ENCODE peak calls at places on chromosomes 13 and 19, in ten cellular contexts. W is progenitor cell of endocrine pancreas; A is IMR-90; H is heart right ventricle; J is activated CD8-positive, alpha-beta T cell treated with anti-CD3 and anti-CD28 coated beads for 36 hours; E is tibial artery; F is Calu3; K is omental fat pad; L is PC-3; N is thoracic aorta. I is an unnamed sample.

GRCh38 chr13:94195715-94196114 is 283.8 kb downstream of the DCT start:
- DNase-seq in W (no peak), A (peak; percentile 96), H (no peak), J (no peak), E (no peak), F (no peak), K (no peak), L (peak; percentile 51), N (no peak), I (no peak)

GRCh38 chr13:78131811-78132210 is 213.2 kb upstream of the EDNRB start:
- DNase-seq in W (no peak), A (peak; percentile 14), H (no peak), J (no peak), E (no peak), F (no peak), K (no peak), L (peak; percentile 6), N (no peak), I (no peak)

GRCh38 chr19:4115050-4115817 is 8.7 kb downstream of the MAP2K2 start:
- DNase-seq in W (no peak), A (no peak), H (peak; percentile 58), J (peak; percentile 85), E (no peak), F (no peak), K (no peak), L (no peak), N (no peak), I (peak; percentile 35)

GRCh38 chr19:16542894-16543498 is 759 bp upstream of the CHERP start:
- DNase-seq in W (no peak), A (no peak), H (no peak), J (peak; percentile 37), E (no peak), F (no peak), K (no peak), L (no peak), N (no peak), I (no peak)

GRCh38 chr19:37506387-37507166 is at the start of gene ZNF793:
- DNase-seq in W (peak; percentile 74), A (peak; percentile 54), H (peak; percentile 84), J (peak; percentile 87), E (peak; percentile 68), F (no peak), K (peak; percentile 55), L (no peak), N (peak; percentile 45), I (peak; percentile 96)

GRCh38 chr19:4009990-4010807 is 2.7 kb downstream of the PIAS4 start:
- DNase-seq in W (no peak), A (peak; percentile 46), H (no peak), J (no peak), E (no peak), F (no peak), K (no peak), L (no peak), N (no peak), I (peak; percentile 56)

GRCh38 chr13:40316301-40316700 is 350.1 kb downstream of the FOXO1 start:
- DNase-seq in W (no peak), A (no peak), H (no peak), J (peak; percentile 41), E (no peak), F (no peak), K (no peak), L (no peak), N (no peak), I (no peak)

GRCh38 chr13:32029684-32030083 is 1.9 kb upstream of the FRY start:
- DNase-seq in W (no peak), A (no peak), H (no peak), J (no peak), E (no peak), F (no peak), K (no peak), L (no peak), N (no peak), I (no peak)

GRCh38 chr13:72891423-72891822 is 109.5 kb downstream of the PIBF1 start:
- DNase-seq in W (no peak), A (no peak), H (no peak), J (no peak), E (no peak), F (no peak), K (no peak), L (no peak), N (no peak), I (no peak)

GRCh38 chr19:14968247-14968646 is 11.4 kb downstream of the SLC1A6 start:
- DNase-seq in W (no peak), A (no peak), H (no peak), J (no peak), E (no peak), F (no peak), K (no peak), L (no peak), N (no peak), I (no peak)

GRCh38 chr19:35143231-35143715 is at the start of gene FXYD7:
- DNase-seq in W (no peak), A (no peak), H (peak; percentile 38), J (no peak), E (no peak), F (no peak), K (no peak), L (no peak), N (no peak), I (peak; percentile 82)
- TF ChIP-seq CTCF in W (peak; percentile 35), A (no peak), H (no peak), J (peak; percentile 57), E (peak; percentile 7), F (no peak), K (no peak), L (no peak), N (no peak), I (peak; percentile 70)

DNA sequence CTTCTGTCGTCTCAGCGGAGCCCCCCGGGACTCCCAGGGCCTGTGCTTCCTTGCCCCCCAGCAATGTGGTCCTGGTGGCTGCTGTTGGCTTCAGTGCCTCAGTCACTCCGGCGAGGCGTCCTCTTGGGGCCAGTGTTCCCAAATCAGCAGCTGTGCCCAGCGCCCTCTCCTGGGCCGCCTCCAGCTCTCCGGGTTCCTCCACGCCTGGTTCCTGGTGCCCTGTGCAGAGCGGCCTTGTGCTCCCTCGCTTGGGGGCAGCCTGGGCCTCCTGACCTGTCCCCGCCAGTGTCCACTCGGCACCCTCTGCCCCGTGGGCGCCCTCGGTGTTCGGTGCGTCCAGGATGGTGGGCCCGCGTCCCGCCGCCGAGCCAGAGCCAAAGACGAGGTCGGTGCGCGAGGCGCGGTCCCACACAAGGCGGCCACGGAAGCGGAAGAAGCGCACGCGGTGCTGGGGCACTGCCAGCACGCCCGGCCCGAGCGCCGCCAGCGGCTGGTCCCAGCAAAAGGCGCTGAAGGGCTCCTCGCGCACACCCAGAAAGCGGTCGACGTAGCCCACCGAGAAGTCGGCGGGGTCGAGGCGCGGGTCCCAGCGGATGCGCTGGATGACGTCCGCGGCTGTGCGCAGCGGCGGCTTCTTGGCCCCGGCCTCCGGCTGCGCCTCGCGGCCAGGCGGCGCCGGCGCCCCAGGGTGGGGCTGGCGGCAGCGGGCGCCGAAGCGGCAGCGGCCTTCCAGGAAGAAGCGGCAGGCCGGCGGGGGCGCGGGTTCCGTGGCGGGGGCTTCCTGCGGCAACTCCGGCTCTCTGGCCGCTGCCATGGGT is 656 bp downstream of the LENG9 start:
- DNase-seq in W (no peak), A (peak; percentile 46), H (peak; percentile 77), J (peak; percentile 73), E (peak; percentile 52), F (peak; percentile 78), K (no peak), L (peak; percentile 63), N (no peak), I (peak; percentile 72)
- TF ChIP-seq CTCF in W (peak; percentile 20), A (peak; percentile 0), H (no peak), J (peak; percentile 17), E (no peak), F (peak; percentile 46), K (no peak), L (peak; percentile 59), N (no peak), I (no peak)

GRCh38 chr19:18588611-18589379 is at the start of gene REX1BD:
- DNase-seq in W (peak; percentile 72), A (peak; percentile 68), H (peak; percentile 89), J (peak; percentile 94), E (peak; percentile 84), F (peak; percentile 79), K (no peak), L (peak; percentile 75), N (peak; percentile 57), I (peak; percentile 91)

GRCh38 chr19:18589380-18590272 is 1.0 kb downstream of the REX1BD start:
- DNase-seq in W (peak; percentile 58), A (peak; percentile 55), H (peak; percentile 71), J (peak; percentile 87), E (peak; percentile 72), F (peak; percentile 67), K (no peak), L (peak; percentile 63), N (no peak), I (peak; percentile 85)

GRCh38 chr19:18587561-18587960 is 1.0 kb upstream of the REX1BD start:
- DNase-seq in W (no peak), A (no peak), H (no peak), J (no peak), E (no peak), F (no peak), K (no peak), L (no peak), N (no peak), I (no peak)

GRCh38 chr19:18587962-18588610 is 512 bp upstream of the REX1BD start:
- DNase-seq in W (no peak), A (no peak), H (no peak), J (peak; percentile 26), E (no peak), F (no peak), K (no peak), L (no peak), N (no peak), I (no peak)

GRCh38 chr19:18586311-18586710 is 2.3 kb upstream of the REX1BD start:
- DNase-seq in W (no peak), A (no peak), H (no peak), J (no peak), E (no peak), F (no peak), K (no peak), L (no peak), N (no peak), I (no peak)
- TF ChIP-seq CTCF in W (no peak), A (no peak), H (no peak), J (no peak), E (no peak), F (no peak), K (no peak), L (no peak), N (no peak), I (no peak)

GRCh38 chr13:66234159-66234558 is 996.0 kb downstream of the PCDH9 start:
- DNase-seq in W (no peak), A (no peak), H (no peak), J (no peak), E (no peak), F (no peak), K (no peak), L (no peak), N (no peak), I (no peak)

DNA sequence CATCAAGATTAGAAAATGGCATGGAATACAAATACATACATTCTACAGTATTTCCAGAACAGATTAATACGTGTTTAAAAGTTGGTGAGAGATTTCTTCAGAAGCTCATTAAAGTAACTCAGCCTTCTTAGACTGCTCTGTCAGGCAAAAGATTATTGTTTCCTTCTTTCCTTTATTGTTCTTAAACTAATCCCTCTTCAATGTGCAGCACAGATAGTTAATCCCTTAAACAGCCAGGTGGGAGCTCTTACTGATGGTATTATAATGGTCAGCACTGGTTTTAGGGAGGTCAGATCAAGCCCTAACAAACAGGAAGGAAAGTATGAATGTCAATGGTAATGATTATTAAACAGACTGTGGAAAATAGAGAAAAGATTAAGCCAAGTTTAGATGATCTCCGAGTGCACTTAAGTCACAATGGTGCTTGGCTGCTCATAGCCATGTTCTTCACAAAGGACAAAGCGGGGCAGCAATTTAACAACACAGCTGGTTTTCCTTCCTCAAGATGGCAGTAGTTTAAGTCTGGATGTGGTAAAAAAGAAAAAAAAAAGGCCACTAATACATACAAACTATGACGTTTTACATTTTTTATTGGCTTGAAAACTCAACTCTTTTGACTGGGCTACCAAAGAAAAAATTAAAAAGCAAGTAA is 992.6 kb downstream of the PCDH9 start:
- DNase-seq in W (no peak), A (no peak), H (no peak), J (no peak), E (no peak), F (no peak), K (no peak), L (no peak), N (no peak), I (no peak)
- TF ChIP-seq CTCF in W (no peak), A (no peak), H (no peak), J (no peak), E (no peak), F (no peak), K (no peak), L (no peak), N (no peak), I (no peak)

I was measured in glutamatergic neuron.